ENCODE peak calls at places on chromosomes 7 and 10, in seven cellular contexts. X is DND-41, S is PC-3, U is HCT116, E is body of pancreas, L is colonic mucosa, O is fibroblast of lung. H is an unnamed sample.

GRCh38 chr7:1810961-1811849 is 141.1 kb downstream of the ELFN1 start:
- DNase-seq in X (no peak), U (no peak), L (no peak), S (no peak), E (no peak), O (peak; percentile 20), H (no peak)

GRCh38 chr10:75074711-75075445 is 36.6 kb upstream of the SAMD8 start:
- DNase-seq in E (no peak), O (no peak), L (no peak), X (no peak), U (no peak), S (no peak), H (no peak)

GRCh38 chr7:30656611-30657010 is 25.6 kb downstream of the CRHR2 start:
- DNase-seq in O (no peak), L (no peak), S (no peak), U (no peak), E (no peak), X (peak; percentile 9), H (no peak)

GRCh38 chr7:152636436-152636835 is 39.5 kb downstream of the XRCC2 start:
- DNase-seq in L (no peak), U (no peak), S (no peak), X (no peak), O (no peak), E (no peak), H (no peak)

GRCh38 chr7:137591444-137591843 is 247.9 kb upstream of the PTN start:
- DNase-seq in U (no peak), O (peak; percentile 80), S (peak; percentile 62), L (no peak), E (no peak), X (no peak), H (no peak)

GRCh38 chr7:27191716-27192545 is 6.9 kb upstream of the HOXA11 start:
- DNase-seq in X (no peak), L (peak; percentile 70), U (no peak), S (peak; percentile 51), O (no peak), E (peak; percentile 12), H (peak; percentile 27)

GRCh38 chr10:14124951-14125350 is 205.8 kb downstream of the FRMD4A start:
- DNase-seq in U (no peak), L (no peak), S (no peak), X (no peak), E (no peak), O (no peak), H (no peak)

GRCh38 chr10:70567603-70568002 is 34.9 kb downstream of the PRF1 start:
- DNase-seq in E (no peak), X (no peak), L (no peak), U (no peak), O (no peak), S (no peak), H (peak; percentile 33)

GRCh38 chr7:120201290-120201689 is 71.7 kb upstream of the KCND2 start:
- DNase-seq in S (no peak), U (no peak), X (no peak), E (no peak), L (no peak), O (no peak), H (no peak)

GRCh38 chr7:17971392-17971791 is 31.1 kb upstream of the SNX13 start:
- DNase-seq in O (peak; percentile 27), X (no peak), S (peak; percentile 41), U (no peak), E (no peak), L (no peak), H (no peak)

GRCh38 chr7:69769826-69770225 is 171.6 kb downstream of the AUTS2 start:
- DNase-seq in X (no peak), E (no peak), S (no peak), O (no peak), U (no peak), L (no peak), H (no peak)

GRCh38 chr7:123819001-123819400 is 26.0 kb upstream of the HYAL4 start:
- DNase-seq in S (peak; percentile 48), O (no peak), L (no peak), E (no peak), X (no peak), U (no peak), H (no peak)

GRCh38 chr10:95482501-95483248 is 78.5 kb downstream of the SORBS1 start:
- DNase-seq in E (no peak), O (peak; percentile 51), X (no peak), U (no peak), L (no peak), S (no peak), H (no peak)

GRCh38 chr10:6586501-6586900 is 6.4 kb upstream of the PRKCQ start:
- DNase-seq in U (no peak), S (no peak), X (no peak), L (no peak), E (no peak), O (no peak), H (no peak)
- H3K9me3 ChIP-seq in U (no peaks in the 10 kb centered on the region), S (no peaks in the 10 kb centered on the region), X (no peaks in the 10 kb centered on the region), L (no peaks in the 10 kb centered on the region), E (no peaks in the 10 kb centered on the region), O (no peaks in the 10 kb centered on the region), H (no peaks in the 10 kb centered on the region)

DNA sequence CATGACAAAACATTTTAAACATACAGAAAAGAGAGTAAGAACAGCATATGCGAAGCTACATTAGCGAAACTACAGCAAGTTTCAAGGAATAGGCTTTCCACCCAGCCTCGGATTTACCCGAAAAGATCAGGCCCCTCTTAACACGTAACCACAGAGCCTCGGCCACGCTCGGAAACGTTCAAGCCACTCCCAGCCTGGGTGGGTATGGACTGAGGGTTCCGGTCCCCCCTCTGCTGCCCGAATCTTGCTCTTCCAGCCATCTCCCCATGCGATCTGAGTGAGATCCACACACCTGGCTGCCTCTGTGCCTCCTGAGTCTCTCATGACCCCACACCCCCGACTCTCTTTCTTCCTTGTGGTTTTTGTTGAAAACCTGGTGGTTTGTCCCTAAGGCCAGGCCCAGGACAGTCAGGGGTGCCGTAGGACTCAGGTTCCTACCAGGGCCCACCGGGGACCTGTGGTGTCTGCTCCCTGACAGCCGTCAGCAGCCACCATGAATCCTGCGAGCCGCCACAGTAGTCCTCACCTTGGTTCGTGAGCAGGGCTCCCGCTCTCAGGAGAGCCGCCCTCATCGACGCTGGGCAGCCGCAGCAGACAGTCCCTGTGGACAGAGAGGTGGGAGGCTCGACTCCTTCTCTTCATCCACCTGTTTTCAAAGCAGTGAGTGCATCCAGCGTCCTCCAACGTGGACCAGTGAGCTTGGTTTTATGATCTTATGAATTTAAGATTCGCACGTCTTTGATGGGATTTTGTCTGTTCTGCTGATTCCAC is 18.5 kb downstream of the KNDC1 start:
- DNase-seq in S (no peak), O (no peak), L (no peak), X (no peak), U (no peak), E (no peak), H (no peak)
- TF ChIP-seq CTCF in S (no peak), O (no peak), L (no peak), X (no peak), U (no peak), E (no peak), H (no peak)

GRCh38 chr7:142508251-142508650 is 241.0 kb upstream of the PRSS1 start:
- DNase-seq in S (peak; percentile 93), U (peak; percentile 54), O (no peak), X (peak; percentile 44), L (peak; percentile 60), E (no peak), H (no peak)
- H3K4me1 ChIP-seq in S (peaks cover 50% of the 10 kb centered on the region), U (peaks cover 4% of the 10 kb centered on the region), O (no peaks in the 10 kb centered on the region), X (peaks cover 36% of the 10 kb centered on the region), L (peaks cover 5% of the 10 kb centered on the region), E (no peaks in the 10 kb centered on the region), H (no peaks in the 10 kb centered on the region)

DNA sequence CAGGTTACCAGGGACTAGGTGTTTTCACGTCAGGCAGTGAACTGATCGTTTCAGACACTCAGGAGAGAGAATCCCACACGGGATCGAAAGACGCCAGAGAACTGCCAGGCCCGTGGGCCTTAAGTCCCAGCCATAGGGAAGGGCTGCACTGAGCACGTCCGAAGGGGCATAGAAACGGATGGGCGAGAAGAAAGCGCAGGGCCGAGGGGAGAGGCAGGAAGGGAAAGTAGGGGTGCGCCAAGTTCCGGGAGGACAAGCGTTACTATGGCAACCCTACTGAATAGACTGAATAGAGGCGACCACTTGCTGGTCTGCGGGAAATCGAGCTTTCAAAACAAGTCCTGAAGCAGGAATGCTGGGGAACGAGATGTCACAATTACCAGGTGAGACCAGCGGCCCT is 421.3 kb upstream of the NUPR2 start:
- DNase-seq in U (no peak), L (no peak), O (no peak), E (no peak), S (no peak), X (no peak), H (no peak)
- H3K9me3 ChIP-seq in U (peaks cover 20% of the 10 kb centered on the region), L (no peaks in the 10 kb centered on the region), O (no peaks in the 10 kb centered on the region), E (peaks cover 10% of the 10 kb centered on the region), S (peaks cover 11% of the 10 kb centered on the region), X (peaks cover 41% of the 10 kb centered on the region), H (peaks cover 24% of the 10 kb centered on the region)

DNA sequence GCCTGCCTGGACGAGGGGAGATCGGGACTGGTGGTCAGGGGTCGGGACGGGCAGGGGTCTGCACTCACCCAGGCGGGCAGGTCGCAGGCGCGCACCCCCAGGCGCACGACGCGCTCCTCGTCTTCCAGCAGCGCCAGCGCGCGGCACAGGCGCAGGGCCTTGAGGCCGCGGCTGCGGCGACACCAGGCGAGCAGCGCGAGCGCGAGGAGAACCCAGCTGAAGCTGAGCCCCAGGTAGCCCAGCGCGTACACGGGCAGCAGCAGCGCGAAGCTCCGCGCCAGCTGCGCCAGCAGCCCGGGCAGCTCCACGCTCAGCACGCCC is 328 bp downstream of the ESYT2 start:
- DNase-seq in S (peak; percentile 55), U (no peak), O (peak; percentile 85), E (peak; percentile 68), L (peak; percentile 50), X (peak; percentile 71), H (peak; percentile 72)
- TF ChIP-seq CTCF in S (no peak), U (no peak), O (no peak), E (no peak), L (no peak), X (no peak), H (no peak)

H was measured in Caco-2.